ENCODE peak calls at places on chromosomes 3 and 15, in seven cellular contexts. One of them, this sample, is unnamed.

GRCh38 chr3:170482199-170482598 is 63.5 kb downstream of the CLDN11 start:
- DNase-seq in Daoy: no peak
- DNase-seq in NCI-H345: no peak
- DNase-seq in brain microvascular endothelial cell: no peak
- DNase-seq in NCI-H2081 treated with DMSO at 0.1 percent for 48 hours: no peak
- DNase-seq in NCI-H1694 treated with DMSO at 0.1 percent for 48 hours: no peak
- DNase-seq in NAMALWA: no peak
- DNase-seq in this sample: no peak

GRCh38 chr3:149026718-149027117 is 35.4 kb downstream of the GYG1 start:
- DNase-seq in Daoy: no peak
- DNase-seq in NCI-H345: no peak
- DNase-seq in brain microvascular endothelial cell: no peak
- DNase-seq in NCI-H2081 treated with DMSO at 0.1 percent for 48 hours: no peak
- DNase-seq in NCI-H1694 treated with DMSO at 0.1 percent for 48 hours: no peak
- DNase-seq in NAMALWA: no peak
- DNase-seq in this sample: no peak

GRCh38 chr3:12541625-12542024 is 3.7 kb downstream of the MKRN2OS start:
- DNase-seq in Daoy: no peak
- DNase-seq in NCI-H345: no peak
- DNase-seq in brain microvascular endothelial cell: no peak
- DNase-seq in NCI-H2081 treated with DMSO at 0.1 percent for 48 hours: no peak
- DNase-seq in NCI-H1694 treated with DMSO at 0.1 percent for 48 hours: no peak
- DNase-seq in NAMALWA: peak
- DNase-seq in this sample: peak

GRCh38 chr3:169664034-169664820 is 715 bp upstream of the MECOM start:
- DNase-seq in Daoy: no peak
- DNase-seq in NCI-H345: no peak
- DNase-seq in brain microvascular endothelial cell: no peak
- DNase-seq in NCI-H2081 treated with DMSO at 0.1 percent for 48 hours: no peak
- DNase-seq in NCI-H1694 treated with DMSO at 0.1 percent for 48 hours: no peak
- DNase-seq in NAMALWA: no peak
- DNase-seq in this sample: peak

GRCh38 chr3:190058486-190059241 is 62.0 kb downstream of the P3H2 start:
- DNase-seq in Daoy: no peak
- DNase-seq in NCI-H345: no peak
- DNase-seq in brain microvascular endothelial cell: peak
- DNase-seq in NCI-H2081 treated with DMSO at 0.1 percent for 48 hours: no peak
- DNase-seq in NCI-H1694 treated with DMSO at 0.1 percent for 48 hours: no peak
- DNase-seq in NAMALWA: no peak
- DNase-seq in this sample: no peak

GRCh38 chr15:57319919-57320542 is 56.3 kb upstream of the CGNL1 start:
- DNase-seq in Daoy: no peak
- DNase-seq in NCI-H345: peak
- DNase-seq in brain microvascular endothelial cell: no peak
- DNase-seq in NCI-H2081 treated with DMSO at 0.1 percent for 48 hours: no peak
- DNase-seq in NCI-H1694 treated with DMSO at 0.1 percent for 48 hours: no peak
- DNase-seq in NAMALWA: no peak
- DNase-seq in this sample: no peak

GRCh38 chr15:35880896-35881295 is 334.9 kb upstream of the DPH6 start:
- DNase-seq in Daoy: no peak
- DNase-seq in NCI-H345: no peak
- DNase-seq in brain microvascular endothelial cell: no peak
- DNase-seq in NCI-H2081 treated with DMSO at 0.1 percent for 48 hours: no peak
- DNase-seq in NCI-H1694 treated with DMSO at 0.1 percent for 48 hours: no peak
- DNase-seq in NAMALWA: no peak
- DNase-seq in this sample: no peak

GRCh38 chr15:65423977-65424679 is 1.4 kb upstream of the IGDCC4 start:
- DNase-seq in Daoy: peak
- DNase-seq in NCI-H345: no peak
- DNase-seq in brain microvascular endothelial cell: no peak
- DNase-seq in NCI-H2081 treated with DMSO at 0.1 percent for 48 hours: no peak
- DNase-seq in NCI-H1694 treated with DMSO at 0.1 percent for 48 hours: no peak
- DNase-seq in NAMALWA: no peak
- DNase-seq in this sample: peak

GRCh38 chr15:73799466-73799865 is 46.3 kb upstream of the INSYN1 start:
- DNase-seq in Daoy: peak
- DNase-seq in NCI-H345: no peak
- DNase-seq in brain microvascular endothelial cell: no peak
- DNase-seq in NCI-H2081 treated with DMSO at 0.1 percent for 48 hours: no peak
- DNase-seq in NCI-H1694 treated with DMSO at 0.1 percent for 48 hours: no peak
- DNase-seq in NAMALWA: no peak
- DNase-seq in this sample: no peak

GRCh38 chr3:155444771-155445170 is 151.3 kb upstream of the STRIT1 start:
- DNase-seq in Daoy: no peak
- DNase-seq in NCI-H345: no peak
- DNase-seq in brain microvascular endothelial cell: no peak
- DNase-seq in NCI-H2081 treated with DMSO at 0.1 percent for 48 hours: no peak
- DNase-seq in NCI-H1694 treated with DMSO at 0.1 percent for 48 hours: no peak
- DNase-seq in NAMALWA: no peak
- DNase-seq in this sample: no peak

GRCh38 chr3:13009132-13009945 is 63.9 kb downstream of the IQSEC1 start:
- DNase-seq in Daoy: peak
- DNase-seq in NCI-H345: no peak
- DNase-seq in brain microvascular endothelial cell: no peak
- DNase-seq in NCI-H2081 treated with DMSO at 0.1 percent for 48 hours: no peak
- DNase-seq in NCI-H1694 treated with DMSO at 0.1 percent for 48 hours: no peak
- DNase-seq in NAMALWA: peak
- DNase-seq in this sample: no peak

GRCh38 chr3:38763569-38763968 is 52.4 kb downstream of the SCN10A start:
- DNase-seq in Daoy: no peak
- DNase-seq in NCI-H345: no peak
- DNase-seq in brain microvascular endothelial cell: no peak
- DNase-seq in NCI-H2081 treated with DMSO at 0.1 percent for 48 hours: no peak
- DNase-seq in NCI-H1694 treated with DMSO at 0.1 percent for 48 hours: no peak
- DNase-seq in NAMALWA: no peak
- DNase-seq in this sample: no peak

GRCh38 chr3:178671261-178672191 is 135.3 kb downstream of the KCNMB2 start:
- DNase-seq in Daoy: peak
- DNase-seq in NCI-H345: no peak
- DNase-seq in brain microvascular endothelial cell: peak
- DNase-seq in NCI-H2081 treated with DMSO at 0.1 percent for 48 hours: no peak
- DNase-seq in NCI-H1694 treated with DMSO at 0.1 percent for 48 hours: peak
- DNase-seq in NAMALWA: no peak
- DNase-seq in this sample: no peak

GRCh38 chr3:179026636-179027035 is 45.0 kb downstream of the ZMAT3 start:
- DNase-seq in Daoy: no peak
- DNase-seq in NCI-H345: no peak
- DNase-seq in brain microvascular endothelial cell: peak
- DNase-seq in NCI-H2081 treated with DMSO at 0.1 percent for 48 hours: no peak
- DNase-seq in NCI-H1694 treated with DMSO at 0.1 percent for 48 hours: no peak
- DNase-seq in NAMALWA: no peak
- DNase-seq in this sample: no peak

GRCh38 chr3:150367771-150368170 is 40.3 kb upstream of the TSC22D2 start:
- DNase-seq in Daoy: no peak
- DNase-seq in NCI-H345: no peak
- DNase-seq in brain microvascular endothelial cell: no peak
- DNase-seq in NCI-H2081 treated with DMSO at 0.1 percent for 48 hours: no peak
- DNase-seq in NCI-H1694 treated with DMSO at 0.1 percent for 48 hours: no peak
- DNase-seq in NAMALWA: no peak
- DNase-seq in this sample: no peak

GRCh38 chr3:40801276-40801675 is 276.5 kb downstream of the ZNF621 start:
- DNase-seq in Daoy: no peak
- DNase-seq in NCI-H345: no peak
- DNase-seq in brain microvascular endothelial cell: no peak
- DNase-seq in NCI-H2081 treated with DMSO at 0.1 percent for 48 hours: no peak
- DNase-seq in NCI-H1694 treated with DMSO at 0.1 percent for 48 hours: no peak
- DNase-seq in NAMALWA: no peak
- DNase-seq in this sample: no peak

GRCh38 chr3:66133853-66134445 is 86.9 kb upstream of the SLC25A26 start:
- DNase-seq in Daoy: no peak
- DNase-seq in NCI-H345: no peak
- DNase-seq in brain microvascular endothelial cell: no peak
- DNase-seq in NCI-H2081 treated with DMSO at 0.1 percent for 48 hours: no peak
- DNase-seq in NCI-H1694 treated with DMSO at 0.1 percent for 48 hours: no peak
- DNase-seq in NAMALWA: no peak
- DNase-seq in this sample: no peak

GRCh38 chr3:141412936-141413354 is 44.6 kb downstream of the ZBTB38 start:
- DNase-seq in Daoy: peak
- DNase-seq in NCI-H345: no peak
- DNase-seq in brain microvascular endothelial cell: no peak
- DNase-seq in NCI-H2081 treated with DMSO at 0.1 percent for 48 hours: no peak
- DNase-seq in NCI-H1694 treated with DMSO at 0.1 percent for 48 hours: no peak
- DNase-seq in NAMALWA: no peak
- DNase-seq in this sample: no peak

GRCh38 chr3:192514081-192514753 is 213.1 kb downstream of the FGF12 start:
- DNase-seq in Daoy: peak
- DNase-seq in NCI-H345: peak
- DNase-seq in brain microvascular endothelial cell: no peak
- DNase-seq in NCI-H2081 treated with DMSO at 0.1 percent for 48 hours: no peak
- DNase-seq in NCI-H1694 treated with DMSO at 0.1 percent for 48 hours: no peak
- DNase-seq in NAMALWA: peak
- DNase-seq in this sample: peak